ENCODE peak calls at places on chromosomes 2 and 18, in four cellular contexts. One of them, this sample, is unnamed.

GRCh38 chr2:133953524-133953923 is 300.3 kb upstream of the MGAT5 start:
- DNase-seq in WTC11: no peak
- DNase-seq in K562: no peak
- DNase-seq in HepG2: no peak
- DNase-seq in this sample: no peak

GRCh38 chr2:8514748-8515389 is 167.0 kb upstream of the ID2 start:
- DNase-seq in WTC11: no peak
- DNase-seq in K562: no peak
- DNase-seq in HepG2: no peak
- DNase-seq in this sample: no peak

GRCh38 chr2:227177592-227178336 is 13.3 kb downstream of the COL4A3 start:
- DNase-seq in WTC11: no peak
- DNase-seq in K562: no peak
- DNase-seq in HepG2: no peak
- DNase-seq in this sample: no peak

GRCh38 chr18:28682912-28683311 is 506.0 kb upstream of the CDH2 start:
- DNase-seq in WTC11: no peak
- DNase-seq in K562: no peak
- DNase-seq in HepG2: no peak
- DNase-seq in this sample: no peak

GRCh38 chr18:31592520-31593157 is 962 bp downstream of the TTR start:
- DNase-seq in WTC11: no peak
- DNase-seq in K562: no peak
- DNase-seq in HepG2: no peak
- DNase-seq in this sample: no peak

GRCh38 chr2:38260469-38260868 is 116.6 kb downstream of the ATL2 start:
- DNase-seq in WTC11: no peak
- DNase-seq in K562: no peak
- DNase-seq in HepG2: no peak
- DNase-seq in this sample: no peak

GRCh38 chr2:215624423-215624829 is 188.6 kb upstream of the FN1 start:
- DNase-seq in WTC11: no peak
- DNase-seq in K562: no peak
- DNase-seq in HepG2: peak
- DNase-seq in this sample: peak

GRCh38 chr2:202408546-202409140 is 32.5 kb downstream of the BMPR2 start:
- DNase-seq in WTC11: no peak
- DNase-seq in K562: no peak
- DNase-seq in HepG2: no peak
- DNase-seq in this sample: no peak

GRCh38 chr2:219434468-219434717 is 250 bp upstream of the SPEG start:
- DNase-seq in WTC11: no peak
- DNase-seq in K562: no peak
- DNase-seq in HepG2: no peak
- DNase-seq in this sample: no peak

GRCh38 chr2:215684448-215685217 is 248.8 kb upstream of the FN1 start:
- DNase-seq in WTC11: no peak
- DNase-seq in K562: no peak
- DNase-seq in HepG2: peak
- DNase-seq in this sample: no peak

GRCh38 chr2:206962966-206963365 is 23.6 kb downstream of the CPO start:
- DNase-seq in WTC11: no peak
- DNase-seq in K562: no peak
- DNase-seq in HepG2: no peak
- DNase-seq in this sample: no peak

GRCh38 chr2:169361706-169362345 is 508 bp downstream of the LRP2 start:
- DNase-seq in WTC11: peak
- DNase-seq in K562: peak
- DNase-seq in HepG2: no peak
- DNase-seq in this sample: peak

GRCh38 chr18:55351220-55351619 is 236.8 kb downstream of the TCF4 start:
- DNase-seq in WTC11: no peak
- DNase-seq in K562: no peak
- DNase-seq in HepG2: no peak
- DNase-seq in this sample: no peak

GRCh38 chr2:176192351-176192750 is 3.9 kb downstream of the HOXD1 start:
- DNase-seq in WTC11: no peak
- DNase-seq in K562: no peak
- DNase-seq in HepG2: no peak
- DNase-seq in this sample: no peak

GRCh38 chr2:163345795-163346573 is 389.8 kb downstream of the FIGN start:
- DNase-seq in WTC11: no peak
- DNase-seq in K562: peak
- DNase-seq in HepG2: peak
- DNase-seq in this sample: peak

GRCh38 chr18:59270689-59271257 is 2.5 kb downstream of the RAX start:
- DNase-seq in WTC11: no peak
- DNase-seq in K562: no peak
- DNase-seq in HepG2: no peak
- DNase-seq in this sample: no peak

GRCh38 chr2:45156605-45157004 is 147.4 kb upstream of the SIX2 start:
- DNase-seq in WTC11: no peak
- DNase-seq in K562: no peak
- DNase-seq in HepG2: no peak
- DNase-seq in this sample: no peak

GRCh38 chr2:241925821-241926441 is 56.4 kb downstream of the RTP5 start:
- DNase-seq in WTC11: no peak
- DNase-seq in K562: no peak
- DNase-seq in HepG2: no peak
- DNase-seq in this sample: no peak

GRCh38 chr2:26043862-26044736 is 10.2 kb downstream of the RAB10 start:
- DNase-seq in WTC11: no peak
- DNase-seq in K562: no peak
- DNase-seq in HepG2: peak
- DNase-seq in this sample: no peak

GRCh38 chr2:65380243-65380642 is 52.2 kb downstream of the SPRED2 start:
- DNase-seq in WTC11: no peak
- DNase-seq in K562: no peak
- DNase-seq in HepG2: no peak
- DNase-seq in this sample: no peak

GRCh38 chr2:74646829-74647482 is 1.2 kb downstream of the M1AP start:
- DNase-seq in WTC11: no peak
- DNase-seq in K562: no peak
- DNase-seq in HepG2: no peak
- DNase-seq in this sample: no peak

GRCh38 chr2:74653589-74653984 is 460 bp upstream of the SEMA4F start:
- DNase-seq in WTC11: no peak
- DNase-seq in K562: no peak
- DNase-seq in HepG2: no peak
- DNase-seq in this sample: no peak

GRCh38 chr2:74646201-74646600 is 1.9 kb downstream of the M1AP start:
- DNase-seq in WTC11: no peak
- DNase-seq in K562: no peak
- DNase-seq in HepG2: no peak
- DNase-seq in this sample: no peak

DNA sequence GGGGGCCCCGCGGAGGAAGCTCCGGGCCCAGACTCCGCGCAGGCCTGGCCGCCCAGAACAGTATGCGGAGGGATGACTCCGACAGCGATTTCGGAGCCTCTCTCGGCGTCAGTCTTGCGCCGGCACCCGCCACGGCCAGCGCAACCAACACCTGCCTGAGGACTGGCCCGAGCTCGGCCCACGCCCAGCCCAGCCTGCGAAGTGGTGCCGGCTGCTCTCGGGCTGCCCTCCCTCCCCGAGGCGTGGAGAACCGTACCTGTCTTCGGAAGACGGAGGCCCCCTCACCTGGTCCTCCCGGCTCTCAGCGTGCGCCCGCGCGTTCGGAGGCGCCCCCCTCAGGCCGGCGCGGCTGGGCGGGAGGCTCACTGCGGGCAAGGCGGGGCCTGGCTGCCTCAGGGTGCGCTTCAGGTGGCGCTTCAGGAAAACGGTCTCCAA is at the start of gene M1AP:
- DNase-seq in WTC11: peak
- DNase-seq in K562: no peak
- DNase-seq in HepG2: no peak
- DNase-seq in this sample: no peak
- TF ChIP-seq JUN in WTC11: no peak
- TF ChIP-seq JUN in K562: no peak
- TF ChIP-seq JUN in HepG2: no peak
- TF ChIP-seq JUN in this sample: no peak

DNA sequence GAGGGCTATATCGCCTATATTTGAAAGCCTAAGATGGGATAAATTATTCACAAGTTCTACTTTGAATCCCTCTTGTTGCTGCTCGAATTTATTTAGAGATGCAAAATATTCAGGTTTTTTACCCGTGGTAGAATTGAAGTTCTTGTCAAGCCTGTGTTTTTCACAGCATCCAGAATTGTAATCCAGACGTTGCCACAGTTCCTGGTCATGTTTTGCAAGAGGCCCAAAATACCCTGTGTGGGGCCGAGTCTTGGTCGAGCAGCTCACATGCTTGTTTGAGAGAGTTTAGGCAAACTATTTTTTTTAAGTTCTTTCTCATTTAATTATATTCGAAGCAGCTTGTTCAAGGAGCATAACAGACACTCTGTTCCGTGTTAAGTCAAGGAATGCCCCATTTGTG is 2.6 kb downstream of the SALL3 start:
- DNase-seq in WTC11: no peak
- DNase-seq in K562: no peak
- DNase-seq in HepG2: no peak
- DNase-seq in this sample: no peak
- TF ChIP-seq HMGXB4 in WTC11: no peak
- TF ChIP-seq HMGXB4 in K562: no peak
- TF ChIP-seq HMGXB4 in HepG2: no peak
- TF ChIP-seq HMGXB4 in this sample: no peak

DNA sequence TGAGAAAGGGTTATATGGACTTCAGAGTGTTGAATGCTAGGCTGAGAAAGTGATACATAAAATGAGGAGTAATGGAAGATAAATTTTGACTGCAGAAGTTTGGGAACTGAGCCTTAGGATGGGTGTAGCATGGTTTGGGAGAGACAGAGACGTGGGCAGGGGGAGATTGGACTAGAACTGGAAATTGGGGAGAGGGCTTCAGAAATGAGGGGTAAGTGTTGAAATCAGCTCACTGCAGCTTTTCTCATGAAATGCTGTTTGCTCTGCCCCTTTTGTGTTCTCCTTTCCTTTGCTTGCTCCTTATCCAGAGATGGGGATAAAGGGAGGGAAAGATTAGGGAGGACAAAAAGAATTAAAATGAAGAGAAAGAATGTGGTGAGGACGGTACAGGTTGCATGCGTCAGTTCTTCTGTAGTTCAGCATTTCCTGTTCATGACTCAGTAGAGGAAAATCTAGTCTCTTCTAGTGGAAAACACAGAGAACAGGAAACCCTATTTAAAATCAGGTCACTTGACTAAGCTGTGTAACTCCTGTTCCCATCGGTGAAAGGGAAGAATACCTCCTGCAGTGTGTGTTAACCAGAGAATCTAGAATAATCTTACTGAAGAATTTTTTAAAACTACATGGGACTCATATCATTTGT is 105.6 kb downstream of the CRIM1 start:
- DNase-seq in WTC11: no peak
- DNase-seq in K562: no peak
- DNase-seq in HepG2: peak
- DNase-seq in this sample: peak
- TF ChIP-seq JUN in WTC11: no peak
- TF ChIP-seq JUN in K562: no peak
- TF ChIP-seq JUN in HepG2: no peak
- TF ChIP-seq JUN in this sample: peak

GRCh38 chr2:46333912-46334311 is 36.7 kb downstream of the EPAS1 start:
- DNase-seq in WTC11: peak
- DNase-seq in K562: no peak
- DNase-seq in HepG2: no peak
- DNase-seq in this sample: peak

GRCh38 chr2:46332686-46333281 is 35.6 kb downstream of the EPAS1 start:
- DNase-seq in WTC11: no peak
- DNase-seq in K562: no peak
- DNase-seq in HepG2: no peak
- DNase-seq in this sample: no peak

GRCh38 chr2:46335404-46335965 is 38.3 kb downstream of the EPAS1 start:
- DNase-seq in WTC11: peak
- DNase-seq in K562: no peak
- DNase-seq in HepG2: no peak
- DNase-seq in this sample: peak

GRCh38 chr2:46335966-46336436 is 38.8 kb downstream of the EPAS1 start:
- DNase-seq in WTC11: no peak
- DNase-seq in K562: no peak
- DNase-seq in HepG2: no peak
- DNase-seq in this sample: peak

DNA sequence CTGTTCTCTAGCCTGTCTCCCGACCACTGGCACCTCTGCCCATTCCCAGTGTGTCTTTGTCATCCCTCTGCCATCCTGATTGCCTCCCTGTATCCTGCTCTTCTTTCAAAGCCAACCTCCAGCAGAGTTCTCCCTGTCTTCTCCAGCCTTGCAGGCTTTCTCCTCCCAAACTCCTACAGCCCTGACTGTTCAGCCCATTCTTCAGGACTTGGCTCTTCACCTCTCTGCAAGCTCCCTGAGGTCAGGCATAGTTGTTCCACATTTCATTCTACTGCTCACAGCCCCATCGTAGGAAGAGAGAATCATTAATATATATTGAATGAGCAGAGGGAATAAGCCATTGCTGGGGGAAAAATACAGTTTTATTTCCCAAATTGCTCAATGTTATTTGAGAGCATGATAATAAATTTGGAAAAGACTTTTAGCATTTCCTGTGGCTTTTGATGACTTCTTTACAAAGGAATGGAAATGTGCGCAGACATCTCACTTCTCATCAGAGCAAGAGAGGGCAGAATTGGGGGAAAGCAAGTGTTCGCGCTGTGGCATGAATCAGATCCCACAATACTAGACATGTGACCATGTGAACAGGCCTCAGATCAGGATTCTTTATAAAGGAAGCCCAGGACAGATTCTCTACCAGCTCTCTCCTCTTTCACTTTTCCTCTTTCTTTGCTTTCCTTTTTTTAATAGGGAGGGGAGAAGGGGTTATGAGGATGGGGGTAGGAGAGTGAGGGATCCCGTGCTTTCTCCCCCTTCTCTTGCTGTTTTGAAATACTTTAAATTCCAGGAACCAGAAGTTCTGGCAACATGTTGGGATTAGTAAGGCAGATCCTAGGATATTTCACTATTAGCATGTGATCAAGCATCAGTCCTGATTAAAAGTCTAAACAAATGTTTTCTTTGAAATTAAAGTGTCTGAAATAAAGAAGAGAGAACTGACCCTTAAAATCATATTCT is 37.5 kb downstream of the EPAS1 start:
- DNase-seq in WTC11: no peak
- DNase-seq in K562: no peak
- DNase-seq in HepG2: no peak
- DNase-seq in this sample: no peak
- TF ChIP-seq HMGXB4 in WTC11: no peak
- TF ChIP-seq HMGXB4 in K562: no peak
- TF ChIP-seq HMGXB4 in HepG2: no peak
- TF ChIP-seq HMGXB4 in this sample: no peak

GRCh38 chr2:20543579-20543887 is 96.7 kb downstream of the RHOB start:
- DNase-seq in WTC11: no peak
- DNase-seq in K562: no peak
- DNase-seq in HepG2: no peak
- DNase-seq in this sample: no peak
- TF ChIP-seq JUN in WTC11: no peak
- TF ChIP-seq JUN in K562: no peak
- TF ChIP-seq JUN in HepG2: no peak
- TF ChIP-seq JUN in this sample: no peak